ENCODE peak calls at places on chromosomes 7 and 10, in five cellular contexts. W is HFF-Myc, C is left kidney, Y is keratinocyte, L is NCI-H345. B is an unnamed sample.

GRCh38 chr10:105864854-105865253 is 1223.8 kb downstream of the SORCS3 start:
- DNase-seq in W (no peak), C (no peak), L (no peak), Y (no peak), B (no peak)

GRCh38 chr7:127189074-127189473 is 63.7 kb downstream of the GRM8 start:
- DNase-seq in L (peak), C (no peak), W (no peak), Y (no peak), B (no peak)

GRCh38 chr10:124357583-124357930 is 61.2 kb downstream of the OAT start:
- DNase-seq in L (no peak), Y (no peak), W (no peak), C (peak), B (no peak)

GRCh38 chr10:88791924-88792323 is 10.6 kb upstream of the LIPM start:
- DNase-seq in C (peak), W (no peak), Y (no peak), L (no peak), B (no peak)

GRCh38 chr7:38756521-38756920 is 125.3 kb upstream of the AMPH start:
- DNase-seq in C (no peak), L (no peak), W (no peak), Y (no peak), B (no peak)

GRCh38 chr7:128271471-128272454 is 30.7 kb downstream of the LEP start:
- DNase-seq in W (no peak), Y (no peak), C (peak), L (no peak), B (peak)

GRCh38 chr10:12041766-12042408 is 722 bp downstream of the UPF2 start:
- DNase-seq in W (no peak), L (peak), C (peak), Y (no peak), B (peak)

GRCh38 chr10:47241256-47241655 is 58.7 kb upstream of the GDF10 start:
- DNase-seq in Y (no peak), L (no peak), C (no peak), W (no peak), B (no peak)

B was measured in retina.